ENCODE peak calls at places on chromosome 1, in six cellular contexts. One of them, this sample, is unnamed.
A peak's percentile ranks its signal among the peaks of the same experiment; 100 is the strongest.

GRCh38 chr1:39933956-39934941 is 20.7 kb upstream of the MFSD2A start:
- DNase-seq in NCI-H460: peak; percentile 51
- DNase-seq in right cardiac atrium: peak; percentile 84
- DNase-seq in lung: peak; percentile 92
- DNase-seq in neural progenitor cell: no peak
- DNase-seq in NCI-H774: no peak
- DNase-seq in this sample: no peak

GRCh38 chr1:56901720-56902119 is 47.1 kb downstream of the C8A start:
- DNase-seq in NCI-H460: no peak
- DNase-seq in right cardiac atrium: no peak
- DNase-seq in lung: no peak
- DNase-seq in neural progenitor cell: peak; percentile 9
- DNase-seq in NCI-H774: no peak
- DNase-seq in this sample: no peak

GRCh38 chr1:152968248-152968647 is 2.2 kb upstream of the SPRR4 start:
- DNase-seq in NCI-H460: no peak
- DNase-seq in right cardiac atrium: no peak
- DNase-seq in lung: no peak
- DNase-seq in neural progenitor cell: no peak
- DNase-seq in NCI-H774: no peak
- DNase-seq in this sample: no peak

GRCh38 chr1:54327386-54328116 is 78.6 kb downstream of the SSBP3 start:
- DNase-seq in NCI-H460: no peak
- DNase-seq in right cardiac atrium: no peak
- DNase-seq in lung: no peak
- DNase-seq in neural progenitor cell: no peak
- DNase-seq in NCI-H774: no peak
- DNase-seq in this sample: no peak

GRCh38 chr1:232529747-232530146 is 100.2 kb downstream of the SIPA1L2 start:
- DNase-seq in NCI-H460: no peak
- DNase-seq in right cardiac atrium: no peak
- DNase-seq in lung: no peak
- DNase-seq in neural progenitor cell: no peak
- DNase-seq in NCI-H774: no peak
- DNase-seq in this sample: no peak

GRCh38 chr1:215635827-215636226 is 68.7 kb downstream of the KCTD3 start:
- DNase-seq in NCI-H460: no peak
- DNase-seq in right cardiac atrium: no peak
- DNase-seq in lung: no peak
- DNase-seq in neural progenitor cell: no peak
- DNase-seq in NCI-H774: no peak
- DNase-seq in this sample: no peak

GRCh38 chr1:181387702-181388101 is 95.6 kb upstream of the CACNA1E start:
- DNase-seq in NCI-H460: no peak
- DNase-seq in right cardiac atrium: no peak
- DNase-seq in lung: no peak
- DNase-seq in neural progenitor cell: no peak
- DNase-seq in NCI-H774: no peak
- DNase-seq in this sample: no peak

GRCh38 chr1:186531561-186532165 is 70.7 kb upstream of the PDC start:
- DNase-seq in NCI-H460: no peak
- DNase-seq in right cardiac atrium: no peak
- DNase-seq in lung: no peak
- DNase-seq in neural progenitor cell: no peak
- DNase-seq in NCI-H774: no peak
- DNase-seq in this sample: no peak

GRCh38 chr1:172005856-172006255 is 164.6 kb downstream of the DNM3 start:
- DNase-seq in NCI-H460: no peak
- DNase-seq in right cardiac atrium: no peak
- DNase-seq in lung: no peak
- DNase-seq in neural progenitor cell: no peak
- DNase-seq in NCI-H774: no peak
- DNase-seq in this sample: no peak

GRCh38 chr1:7669559-7670208 is 101.4 kb upstream of the VAMP3 start:
- DNase-seq in NCI-H460: peak; percentile 18
- DNase-seq in right cardiac atrium: peak; percentile 77
- DNase-seq in lung: no peak
- DNase-seq in neural progenitor cell: peak; percentile 87
- DNase-seq in NCI-H774: no peak
- DNase-seq in this sample: peak; percentile 67

GRCh38 chr1:217525773-217526490 is 105.0 kb downstream of the GPATCH2 start:
- DNase-seq in NCI-H460: no peak
- DNase-seq in right cardiac atrium: no peak
- DNase-seq in lung: no peak
- DNase-seq in neural progenitor cell: no peak
- DNase-seq in NCI-H774: no peak
- DNase-seq in this sample: no peak

GRCh38 chr1:2583871-2584341 is 2.7 kb upstream of the PRXL2B start:
- DNase-seq in NCI-H460: peak; percentile 14
- DNase-seq in right cardiac atrium: peak; percentile 27
- DNase-seq in lung: peak; percentile 69
- DNase-seq in neural progenitor cell: peak; percentile 38
- DNase-seq in NCI-H774: peak; percentile 40
- DNase-seq in this sample: peak; percentile 36

GRCh38 chr1:99784809-99785255 is 18.4 kb upstream of the FRRS1 start:
- DNase-seq in NCI-H460: no peak
- DNase-seq in right cardiac atrium: no peak
- DNase-seq in lung: no peak
- DNase-seq in neural progenitor cell: no peak
- DNase-seq in NCI-H774: no peak
- DNase-seq in this sample: no peak

This sample was measured in stimulated activated naive CD8-positive, alpha-beta T cell treated with anti-CD3 and anti-CD28 coated beads, Interleukin-15, Interleukin-2, amounts not matched to agents 100 U/mL and 50 U/mL, for 24 hours.